ENCODE peak calls at places on chromosomes 6 and 20, in four cellular contexts. O is HepG2, S is HCT116, V is K562. B is an unnamed sample.

GRCh38 chr6:145214570-145214969 is 520.8 kb downstream of the EPM2A start:
- DNase-seq in O (peak; percentile 47), S (peak; percentile 36), V (peak; percentile 13), B (no peak)

GRCh38 chr6:158703121-158703839 is 53.4 kb downstream of the SYTL3 start:
- DNase-seq in O (no peak), S (no peak), V (no peak), B (no peak)

GRCh38 chr6:163460307-163460782 is 45.8 kb downstream of the QKI start:
- DNase-seq in O (no peak), S (no peak), V (no peak), B (no peak)

GRCh38 chr20:23234311-23235078 is 116.1 kb upstream of the NXT1 start:
- DNase-seq in O (no peak), S (no peak), V (no peak), B (no peak)

GRCh38 chr20:60851826-60852704 is 400.0 kb upstream of the CDH4 start:
- DNase-seq in O (peak; percentile 8), S (no peak), V (peak; percentile 12), B (peak; percentile 27)

GRCh38 chr6:20400476-20401402 is 940 bp upstream of the E2F3 start:
- DNase-seq in O (peak; percentile 50), S (peak; percentile 84), V (peak; percentile 75), B (no peak)

GRCh38 chr6:12420626-12421025 is 130.5 kb downstream of the EDN1 start:
- DNase-seq in O (no peak), S (no peak), V (no peak), B (no peak)

GRCh38 chr6:81834141-81834621 is 81.7 kb upstream of the TENT5A start:
- DNase-seq in O (no peak), S (no peak), V (no peak), B (no peak)

GRCh38 chr6:107646776-107647438 is 157.0 kb downstream of the SOBP start:
- DNase-seq in O (no peak), S (no peak), V (no peak), B (no peak)

GRCh38 chr20:56439784-56440291 is 27.8 kb downstream of the CASS4 start:
- DNase-seq in O (no peak), S (no peak), V (no peak), B (no peak)

GRCh38 chr6:53728570-53729194 is 63.1 kb upstream of the KLHL31 start:
- DNase-seq in O (peak; percentile 47), S (no peak), V (peak; percentile 37), B (no peak)

GRCh38 chr20:36062799-36063198 is 91.7 kb upstream of the EPB41L1 start:
- DNase-seq in O (no peak), S (no peak), V (peak; percentile 62), B (no peak)

GRCh38 chr6:137286926-137287325 is 67.7 kb upstream of the IFNGR1 start:
- DNase-seq in O (no peak), S (no peak), V (no peak), B (no peak)

GRCh38 chr20:58102744-58103516 is 125.5 kb downstream of the ANKRD60 start:
- DNase-seq in O (no peak), S (no peak), V (no peak), B (no peak)

GRCh38 chr6:125307964-125308615 is 6.3 kb upstream of the HDDC2 start:
- DNase-seq in O (no peak), S (no peak), V (no peak), B (no peak)

GRCh38 chr20:61572312-61572711 is 320.3 kb downstream of the CDH4 start:
- DNase-seq in O (no peak), S (no peak), V (no peak), B (no peak)

GRCh38 chr6:490251-491037 is 98.9 kb downstream of the IRF4 start:
- DNase-seq in O (no peak), S (no peak), V (no peak), B (no peak)

GRCh38 chr20:32207626-32208498 is at the start of the genes PLAGL2 and POFUT1:
- DNase-seq in O (peak; percentile 82), S (peak; percentile 61), V (peak; percentile 98), B (peak; percentile 89)

GRCh38 chr6:85865665-85866372 is 223.1 kb upstream of the SYNCRIP start:
- DNase-seq in O (peak; percentile 74), S (peak; percentile 3), V (no peak), B (no peak)

GRCh38 chr6:11433860-11434259 is 103.7 kb upstream of the TMEM170B start:
- DNase-seq in O (peak; percentile 78), S (no peak), V (no peak), B (no peak)

GRCh38 chr6:91447086-91447485 is 860.2 kb upstream of the MAP3K7 start:
- DNase-seq in O (no peak), S (no peak), V (no peak), B (no peak)

GRCh38 chr6:5930143-5930770 is 76.5 kb downstream of the NRN1 start:
- DNase-seq in O (no peak), S (no peak), V (no peak), B (no peak)

GRCh38 chr20:34452281-34452982 is 63.8 kb upstream of the DYNLRB1 start:
- DNase-seq in O (no peak), S (no peak), V (no peak), B (no peak)

GRCh38 chr20:61936701-61937131 is 129.0 kb downstream of the TAF4 start:
- DNase-seq in O (no peak), S (no peak), V (no peak), B (peak; percentile 42)

GRCh38 chr6:13422601-13423247 is 64.7 kb downstream of the GFOD1 start:
- DNase-seq in O (no peak), S (no peak), V (no peak), B (no peak)

GRCh38 chr6:170098428-170099170 is 192.3 kb downstream of the DLL1 start:
- DNase-seq in O (no peak), S (no peak), V (no peak), B (peak; percentile 38)

GRCh38 chr20:52684911-52685310 is 287.2 kb upstream of the TSHZ2 start:
- DNase-seq in O (no peak), S (no peak), V (no peak), B (no peak)

GRCh38 chr6:20652691-20653479 is 118.6 kb downstream of the CDKAL1 start:
- DNase-seq in O (no peak), S (no peak), V (no peak), B (no peak)

GRCh38 chr6:54191460-54191859 is 80.2 kb downstream of the MLIP start:
- DNase-seq in O (no peak), S (no peak), V (no peak), B (no peak)

GRCh38 chr20:62595491-62595890 is 46.8 kb upstream of the SLCO4A1 start:
- DNase-seq in O (no peak), S (peak; percentile 62), V (peak; percentile 66), B (no peak)

GRCh38 chr20:380763-381580 is 412 bp downstream of the TRIB3 start:
- DNase-seq in O (peak; percentile 86), S (peak; percentile 76), V (peak; percentile 77), B (peak; percentile 86)

GRCh38 chr6:72626126-72626525 is 4.3 kb downstream of the KCNQ5 start:
- DNase-seq in O (no peak), S (no peak), V (no peak), B (no peak)

DNA sequence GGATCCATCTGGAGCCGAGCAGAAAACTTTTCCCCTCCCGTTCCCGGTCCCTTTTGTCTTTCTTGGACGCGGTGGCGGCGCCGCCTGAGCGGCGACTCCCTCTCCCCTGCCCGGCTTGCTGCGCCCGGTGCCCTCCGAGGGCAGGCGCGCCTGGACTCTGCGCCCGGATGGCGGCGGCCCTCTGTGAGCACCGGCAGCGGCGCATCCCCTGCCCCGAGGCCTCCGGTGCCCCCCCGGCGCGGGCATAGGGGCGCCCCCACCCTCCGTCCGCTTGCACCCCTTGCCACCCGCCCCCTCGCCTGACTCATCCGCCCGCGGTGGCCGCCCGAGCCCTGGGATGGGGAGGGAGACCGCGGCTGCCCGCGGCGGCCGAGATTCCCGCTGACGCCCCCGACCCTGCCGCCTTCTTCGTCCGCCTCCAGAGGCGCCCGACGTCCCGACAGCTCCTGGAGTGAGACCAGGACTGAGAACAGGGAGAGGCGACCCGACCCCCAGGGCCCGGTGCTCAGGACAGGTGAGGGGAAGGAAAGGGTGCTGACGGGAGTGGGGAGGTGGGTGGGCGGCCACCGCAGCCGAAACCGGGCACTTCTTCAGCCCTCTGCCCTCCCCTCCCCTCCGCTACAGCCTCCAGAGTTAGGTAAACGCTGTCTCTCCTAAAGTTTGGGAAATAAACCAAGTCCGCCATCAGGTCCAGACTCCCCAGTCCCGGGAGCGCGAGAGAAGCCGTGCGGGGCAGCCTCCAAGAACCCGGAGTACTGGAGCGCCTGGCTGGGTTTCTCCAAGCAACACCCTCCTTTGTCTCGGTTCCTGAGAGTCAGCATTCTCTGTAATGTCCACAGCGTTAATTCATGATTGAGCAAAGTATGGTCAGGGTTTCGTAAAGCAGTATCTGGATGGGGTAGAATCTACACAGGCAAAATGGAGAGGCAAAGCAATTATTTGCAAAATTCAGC is at the start of gene TMEM200A:
- DNase-seq in O (no peak), S (no peak), V (no peak), B (peak; percentile 13)
- TF ChIP-seq FOSL1 in O (no peak), S (no peak), V (no peak), B (no peak)

DNA sequence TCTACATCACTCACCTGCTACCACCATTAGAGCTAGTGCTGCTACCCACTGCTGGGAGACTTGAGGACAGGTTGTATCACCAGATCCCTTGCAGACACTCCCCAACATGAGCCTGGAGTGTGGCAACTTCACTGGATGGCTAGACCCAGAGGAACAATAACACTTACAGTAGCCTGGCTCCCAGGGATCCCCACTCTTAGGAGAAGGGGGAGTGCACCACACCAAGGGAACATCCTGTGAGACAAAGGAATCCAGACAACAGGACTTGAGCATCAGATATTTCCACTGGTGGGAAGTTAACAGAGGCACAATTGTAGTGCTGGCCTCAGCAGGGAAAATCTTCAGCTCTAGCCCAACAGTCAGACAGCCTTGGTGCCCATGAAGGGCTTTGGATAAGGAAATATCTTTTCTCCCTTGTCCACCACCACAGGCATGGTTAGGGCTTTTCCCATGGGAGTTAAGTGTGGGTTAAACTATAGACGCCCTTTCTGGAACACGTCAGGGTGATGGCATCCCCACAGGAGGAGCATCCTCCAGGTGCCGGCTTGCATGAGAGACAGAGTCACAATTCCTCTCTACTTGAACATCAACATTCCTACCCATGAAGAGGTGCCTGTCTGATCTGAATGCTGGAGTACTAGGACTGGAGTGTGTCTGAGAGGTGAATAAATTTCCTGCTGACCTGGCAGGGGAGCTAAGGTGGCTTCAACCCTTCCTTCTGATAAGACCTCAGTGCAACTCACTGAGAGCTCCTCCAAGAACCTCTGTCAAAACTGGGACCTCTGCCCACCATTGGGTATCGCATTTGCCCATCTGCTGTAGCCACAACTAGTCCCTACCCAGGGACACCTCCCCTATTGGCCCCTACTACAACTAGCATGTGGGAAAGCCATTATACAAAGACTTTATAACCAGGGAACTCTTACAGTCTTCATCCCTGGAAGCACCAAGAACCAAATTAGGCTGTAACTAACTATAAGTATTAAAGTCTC is 55.4 kb upstream of the SIRPG start:
- DNase-seq in O (no peak), S (no peak), V (no peak), B (no peak)
- TF ChIP-seq FOSL1 in O (no peak), S (no peak), V (no peak), B (no peak)

GRCh38 chr20:20827992-20828597 is 115.7 kb upstream of the RALGAPA2 start:
- DNase-seq in O (no peak), S (no peak), V (no peak), B (no peak)

GRCh38 chr20:20823469-20823868 is 111.0 kb upstream of the RALGAPA2 start:
- DNase-seq in O (no peak), S (no peak), V (no peak), B (no peak)

GRCh38 chr20:20820780-20821495 is 108.5 kb upstream of the RALGAPA2 start:
- DNase-seq in O (no peak), S (no peak), V (no peak), B (no peak)

GRCh38 chr20:20821496-20822260 is 109.2 kb upstream of the RALGAPA2 start:
- DNase-seq in O (no peak), S (no peak), V (no peak), B (no peak)

GRCh38 chr20:20824924-20825584 is 112.6 kb upstream of the RALGAPA2 start:
- DNase-seq in O (peak; percentile 70), S (no peak), V (peak; percentile 46), B (no peak)
- TF ChIP-seq FOSL1 in O (no peak), S (no peak), V (no peak), B (no peak)

GRCh38 chr20:48933017-48933766 is 11.7 kb downstream of the ARFGEF2 start:
- DNase-seq in O (no peak), S (no peak), V (no peak), B (no peak)
- TF ChIP-seq FOSL1 in O (no peak), S (peak; percentile 0), V (no peak), B (no peak)

B was measured in H1.